ENCODE peak calls at places on chromosomes 5 and 9, in nine cellular contexts. W, U, R, O, P, S, Y, Z and E are unnamed samples.

GRCh38 chr9:89887286-89887685 is 282.5 kb downstream of the GADD45G start:
- DNase-seq in Y (peak; percentile 45), O (no peak), S (no peak), W (no peak), U (no peak), Z (no peak), R (no peak), P (no peak), E (no peak)

GRCh38 chr9:8860925-8861324 is 1061.3 kb upstream of the DMAC1 start:
- DNase-seq in R (peak; percentile 53), S (no peak), W (no peak), Y (no peak), O (peak; percentile 44), U (no peak), P (no peak), Z (peak; percentile 55), E (peak; percentile 81)

GRCh38 chr5:173973614-173973969 is 15.4 kb upstream of the C5orf47 start:
- DNase-seq in Y (no peak), P (no peak), W (no peak), Z (no peak), R (no peak), O (no peak), U (no peak), S (no peak), E (no peak)

GRCh38 chr5:119578937-119579336 is 50.4 kb upstream of the FAM170A start:
- DNase-seq in S (no peak), U (no peak), P (peak; percentile 58), Z (peak; percentile 34), R (no peak), Y (no peak), W (no peak), O (no peak), E (no peak)

GRCh38 chr5:37248387-37248969 is 698 bp downstream of the CPLANE1 start:
- DNase-seq in U (no peak), R (no peak), S (no peak), W (no peak), O (no peak), Y (no peak), Z (peak; percentile 38), P (no peak), E (peak; percentile 12)

GRCh38 chr5:151491059-151491458 is 43.7 kb downstream of the SLC36A1 start:
- DNase-seq in W (no peak), U (no peak), P (no peak), Z (no peak), R (no peak), Y (peak; percentile 25), S (no peak), O (no peak), E (no peak)

GRCh38 chr9:98552306-98552705 is 156.4 kb downstream of the GABBR2 start:
- DNase-seq in U (no peak), Z (no peak), S (no peak), R (no peak), W (no peak), Y (peak; percentile 54), P (no peak), O (peak; percentile 68), E (no peak)

GRCh38 chr5:10503997-10504761 is 59.7 kb upstream of the ANKRD33B start:
- DNase-seq in Z (no peak), O (no peak), R (no peak), P (no peak), U (no peak), W (no peak), Y (no peak), S (no peak), E (no peak)

GRCh38 chr5:176501333-176501732 is 35.9 kb downstream of the RNF44 start:
- DNase-seq in Z (peak; percentile 91), S (no peak), U (no peak), W (no peak), R (no peak), Y (no peak), P (no peak), O (peak; percentile 71), E (peak; percentile 86)

GRCh38 chr9:79868532-79869189 is 296.9 kb downstream of the TLE4 start:
- DNase-seq in Y (no peak), S (no peak), Z (no peak), W (no peak), P (peak; percentile 71), U (no peak), R (no peak), O (no peak), E (no peak)

GRCh38 chr9:81578606-81579005 is 110.7 kb downstream of the TLE1 start:
- DNase-seq in O (peak; percentile 85), Y (no peak), R (peak; percentile 75), P (no peak), S (no peak), W (no peak), U (no peak), Z (no peak), E (no peak)

GRCh38 chr9:88837731-88838130 is 153.5 kb upstream of the S1PR3 start:
- DNase-seq in Y (no peak), U (no peak), O (peak; percentile 53), W (no peak), S (no peak), Z (peak; percentile 54), R (no peak), P (no peak), E (no peak)

GRCh38 chr9:10144336-10144735 is 468.5 kb downstream of the PTPRD start:
- DNase-seq in Y (no peak), Z (no peak), P (no peak), O (no peak), R (no peak), U (no peak), W (no peak), S (no peak), E (no peak)

GRCh38 chr5:9898319-9898718 is 268.2 kb upstream of the TAS2R1 start:
- DNase-seq in S (no peak), Y (no peak), U (no peak), R (no peak), Z (peak; percentile 60), O (peak; percentile 4), W (no peak), P (peak; percentile 4), E (peak; percentile 76)

GRCh38 chr9:77011973-77012817 is 7.3 kb upstream of the FOXB2 start:
- DNase-seq in P (peak; percentile 11), U (peak; percentile 69), Y (peak; percentile 92), O (no peak), R (no peak), S (no peak), W (peak; percentile 39), Z (peak; percentile 63), E (peak; percentile 80)

GRCh38 chr9:106557996-106558667 is 304.8 kb upstream of the ZNF462 start:
- DNase-seq in Z (no peak), O (no peak), Y (no peak), S (no peak), P (no peak), U (no peak), R (no peak), W (no peak), E (no peak)

GRCh38 chr9:131264231-131264630 is 12.1 kb downstream of the FAM78A start:
- DNase-seq in U (no peak), Z (no peak), P (no peak), O (no peak), R (no peak), S (no peak), W (no peak), Y (no peak), E (no peak)

GRCh38 chr5:154477382-154478223 is 424 bp downstream of the HAND1 start:
- DNase-seq in R (no peak), W (no peak), P (no peak), U (no peak), Y (peak; percentile 84), Z (peak; percentile 17), O (no peak), S (no peak), E (peak; percentile 55)

GRCh38 chr9:87499455-87500015 is 1.9 kb downstream of the DAPK1 start:
- DNase-seq in S (no peak), P (no peak), Z (no peak), W (no peak), R (no peak), Y (no peak), U (no peak), O (no peak), E (no peak)
- H3K4me3 ChIP-seq in S (no peak overlapping the region), P (no peak overlapping the region), Z (no peak overlapping the region), W (peak overlapping the region; percentile 54), R (peak overlapping the region; percentile 73), Y (no peak overlapping the region), U (peak overlapping the region; percentile 87), O (peak overlapping the region; percentile 71), E (peak overlapping the region; percentile 59)

DNA sequence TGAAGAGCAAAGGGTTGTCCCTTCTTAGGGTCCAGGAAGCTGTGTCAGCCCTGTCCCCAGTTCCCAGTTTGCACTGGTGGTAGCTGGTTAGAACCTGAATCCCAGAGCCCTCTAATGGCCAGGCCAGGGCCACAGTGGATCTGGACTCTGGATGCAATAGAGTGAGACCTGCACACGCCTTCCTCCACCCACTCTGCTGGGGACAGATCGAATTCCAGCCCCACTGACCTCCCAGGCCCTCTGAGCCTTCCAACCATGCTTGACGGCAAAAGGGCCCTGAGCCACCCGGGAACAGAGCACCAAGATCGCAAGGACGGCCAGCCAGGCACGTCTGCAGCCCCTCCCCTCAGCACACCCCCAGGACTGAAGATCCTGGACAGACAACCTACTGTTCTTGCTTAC is 23.7 kb downstream of the NAIF1 start:
- DNase-seq in Y (no peak), Z (no peak), W (no peak), P (no peak), U (peak; percentile 81), R (no peak), S (no peak), O (no peak), E (no peak)
- TF ChIP-seq CTCF in Y (no peak), Z (no peak), W (no peak), P (no peak), U (no peak), R (no peak), S (no peak), O (no peak), E (no peak)

GRCh38 chr5:64691333-64691732 is 1.0 kb downstream of the SHISAL2B start:
- DNase-seq in Z (no peak), U (no peak), S (no peak), Y (no peak), P (no peak), O (no peak), R (no peak), W (no peak), E (no peak)
- H3K4me3 ChIP-seq in Z (no peak overlapping the region), U (no peak overlapping the region), S (no peak overlapping the region), Y (no peak overlapping the region), P (no peak overlapping the region), O (no peak overlapping the region), R (no peak overlapping the region), W (no peak overlapping the region), E (no peak overlapping the region)

GRCh38 chr5:91417219-91417618 is 34.1 kb upstream of the ARRDC3 start:
- DNase-seq in Z (peak; percentile 28), U (no peak), R (peak; percentile 3), S (no peak), W (no peak), Y (no peak), P (no peak), O (no peak), E (peak; percentile 62)

GRCh38 chr5:91420879-91421278 is 37.8 kb upstream of the ARRDC3 start:
- DNase-seq in W (no peak), Z (no peak), P (no peak), Y (no peak), R (no peak), S (no peak), U (no peak), O (no peak), E (no peak)

GRCh38 chr5:91419571-91420537 is 36.7 kb upstream of the ARRDC3 start:
- DNase-seq in U (peak; percentile 52), P (peak; percentile 65), O (no peak), Y (peak; percentile 89), R (peak; percentile 52), W (peak; percentile 45), Z (peak; percentile 81), S (peak; percentile 39), E (peak; percentile 84)

GRCh38 chr5:91419136-91419535 is 36.0 kb upstream of the ARRDC3 start:
- DNase-seq in Y (no peak), P (no peak), W (no peak), S (no peak), O (no peak), Z (no peak), U (no peak), R (no peak), E (no peak)

GRCh38 chr5:91418158-91418557 is 35.0 kb upstream of the ARRDC3 start:
- DNase-seq in R (no peak), O (no peak), S (no peak), Z (no peak), U (no peak), P (no peak), Y (no peak), W (no peak), E (no peak)
- TF ChIP-seq CTCF in R (no peak), O (no peak), S (no peak), Z (no peak), U (no peak), P (no peak), Y (no peak), W (no peak), E (no peak)